ENCODE peak calls at places on chromosomes 3 and 15, in seven cellular contexts. E, I, D, R, A, U and Q are unnamed samples.
A peak's percentile ranks its signal among the peaks of the same experiment; 100 is the strongest.

GRCh38 chr15:51801391-51801835 is 28.0 kb upstream of the TMOD3 start:
- DNase-seq in E (no peak), I (peak; percentile 18), D (peak; percentile 57), R (peak; percentile 31), A (peak; percentile 15), U (peak; percentile 19), Q (no peak)

GRCh38 chr15:63880744-63881143 is 47.0 kb upstream of the HERC1 start:
- DNase-seq in E (no peak), I (peak; percentile 58), D (no peak), R (no peak), A (no peak), U (no peak), Q (peak; percentile 37)

GRCh38 chr3:126135398-126136076 is 44.8 kb downstream of the ALDH1L1 start:
- DNase-seq in E (peak; percentile 16), I (no peak), D (no peak), R (no peak), A (no peak), U (no peak), Q (peak; percentile 67)

GRCh38 chr3:101466465-101467309 is 46.3 kb downstream of the SENP7 start:
- DNase-seq in E (no peak), I (peak; percentile 7), D (no peak), R (no peak), A (no peak), U (no peak), Q (peak; percentile 61)

GRCh38 chr3:189664311-189664710 is 33.1 kb downstream of the TP63 start:
- DNase-seq in E (peak; percentile 27), I (peak; percentile 96), D (peak; percentile 97), R (peak; percentile 96), A (no peak), U (peak; percentile 95), Q (no peak)

GRCh38 chr15:74845208-74845568 is 2.2 kb upstream of the ULK3 start:
- DNase-seq in E (no peak), I (no peak), D (no peak), R (no peak), A (no peak), U (no peak), Q (peak; percentile 68)

GRCh38 chr15:64151727-64152506 is at the start of gene SNX22:
- DNase-seq in E (no peak), I (no peak), D (no peak), R (no peak), A (no peak), U (no peak), Q (peak; percentile 83)

GRCh38 chr3:17820704-17821103 is 78.3 kb upstream of the TBC1D5 start:
- DNase-seq in E (no peak), I (no peak), D (no peak), R (no peak), A (no peak), U (peak; percentile 26), Q (no peak)

GRCh38 chr15:48696627-48697312 is 51.3 kb upstream of the FBN1 start:
- DNase-seq in E (no peak), I (peak; percentile 58), D (peak; percentile 56), R (peak; percentile 60), A (no peak), U (no peak), Q (no peak)

GRCh38 chr15:79025802-79026201 is 64.8 kb downstream of the RASGRF1 start:
- DNase-seq in E (no peak), I (no peak), D (no peak), R (no peak), A (no peak), U (no peak), Q (no peak)

GRCh38 chr15:79023918-79024317 is 66.7 kb downstream of the RASGRF1 start:
- DNase-seq in E (no peak), I (no peak), D (no peak), R (no peak), A (no peak), U (no peak), Q (no peak)

GRCh38 chr15:79027532-79028410 is 62.8 kb downstream of the RASGRF1 start:
- DNase-seq in E (no peak), I (no peak), D (no peak), R (no peak), A (no peak), U (no peak), Q (peak; percentile 46)

GRCh38 chr15:79023546-79023890 is 67.1 kb downstream of the RASGRF1 start:
- DNase-seq in E (no peak), I (no peak), D (no peak), R (no peak), A (no peak), U (no peak), Q (peak; percentile 32)

DNA sequence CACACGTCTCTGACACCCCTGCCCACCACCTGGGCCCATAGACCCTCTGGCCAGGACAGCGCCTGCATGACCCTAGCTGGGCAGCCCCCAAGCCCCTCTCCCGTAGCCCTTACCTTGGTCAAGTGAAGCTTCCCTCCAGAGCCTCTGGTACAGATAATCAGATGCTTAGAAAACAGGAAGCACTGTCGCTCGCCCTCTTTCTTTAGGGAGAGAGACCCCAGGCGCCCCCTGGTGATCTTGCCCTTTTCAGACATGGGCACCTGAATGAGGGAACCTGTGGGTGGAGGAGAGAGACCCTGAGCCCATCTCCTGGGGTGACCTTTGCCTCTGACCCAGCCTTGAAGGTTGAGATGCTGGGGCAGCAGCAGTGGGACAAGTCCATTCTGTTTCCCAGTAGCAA is 65.4 kb downstream of the RASGRF1 start:
- DNase-seq in E (peak; percentile 32), I (no peak), D (no peak), R (no peak), A (peak; percentile 37), U (no peak), Q (peak; percentile 18)
- TF ChIP-seq CTCF in E (no peak), I (no peak), D (peak; percentile 11), R (no peak), A (no peak), U (no peak), Q (no peak)

GRCh38 chr3:169640467-169641148 is 22.9 kb downstream of the MECOM start:
- DNase-seq in E (no peak), I (no peak), D (no peak), R (no peak), A (no peak), U (no peak), Q (no peak)
- TF ChIP-seq CTCF in E (no peak), I (no peak), D (no peak), R (no peak), A (no peak), U (no peak), Q (no peak)

GRCh38 chr15:23035964-23036566 is 3.3 kb downstream of the TUBGCP5 start:
- DNase-seq in E (no peak), I (peak; percentile 46), D (peak; percentile 55), R (peak; percentile 69), A (peak; percentile 56), U (peak; percentile 53), Q (no peak)
- TF ChIP-seq CTCF in E (peak; percentile 59), I (peak; percentile 50), D (peak; percentile 87), R (peak; percentile 88), A (peak; percentile 66), U (peak; percentile 74), Q (peak; percentile 41)

DNA sequence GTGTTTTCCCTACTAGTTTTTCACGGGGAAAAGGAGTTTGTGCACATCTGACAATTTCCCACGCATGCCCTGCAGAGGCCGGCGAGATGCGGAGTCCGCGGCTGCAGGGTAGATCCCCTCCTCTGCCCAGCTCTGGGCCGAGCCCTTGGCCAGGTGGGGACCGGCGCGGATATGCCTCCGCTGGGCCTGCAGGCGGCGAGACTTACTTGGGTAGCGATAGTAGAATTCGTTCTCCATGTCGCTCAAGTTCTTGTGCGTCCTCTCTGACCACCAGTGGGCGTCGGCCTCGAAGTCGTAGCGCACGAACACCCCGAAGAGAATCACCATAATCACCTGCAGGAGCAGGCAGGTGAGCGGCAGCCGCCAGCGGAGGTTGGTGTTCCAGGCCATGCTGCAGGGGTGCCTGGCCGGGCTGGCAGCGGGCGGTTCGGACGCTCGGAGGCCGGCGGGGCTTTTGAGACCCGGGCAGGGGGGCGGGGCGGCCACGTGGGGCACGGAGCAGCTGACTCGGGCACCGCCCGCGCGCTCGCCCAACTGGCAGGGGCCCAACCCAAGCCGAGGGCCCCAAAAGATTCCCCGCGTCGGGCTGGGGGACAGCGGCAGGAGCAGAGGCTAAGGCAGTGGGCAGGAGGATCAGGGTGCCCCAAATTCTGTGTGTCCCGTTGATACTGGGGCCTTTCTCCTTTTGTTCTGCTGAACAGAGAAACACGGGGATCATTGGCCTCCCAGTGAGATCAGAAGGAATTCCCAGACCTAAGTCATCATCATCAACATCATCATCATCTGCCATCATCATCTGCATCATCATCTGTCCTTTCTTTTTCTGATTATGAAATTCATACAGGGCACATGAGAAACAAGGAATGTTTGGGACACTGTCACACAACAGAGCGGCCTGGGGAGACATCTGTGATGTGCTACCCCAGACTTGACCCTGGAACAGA is at the start of gene RHCG:
- DNase-seq in E (no peak), I (peak; percentile 24), D (peak; percentile 25), R (peak; percentile 51), A (peak; percentile 59), U (peak; percentile 9), Q (peak; percentile 71)
- TF ChIP-seq CTCF in E (no peak), I (peak; percentile 20), D (peak; percentile 37), R (peak; percentile 25), A (no peak), U (peak; percentile 19), Q (no peak)

GRCh38 chr3:107430214-107431047 is 53.2 kb downstream of the CCDC54 start:
- DNase-seq in E (peak; percentile 42), I (peak; percentile 19), D (peak; percentile 53), R (peak; percentile 51), A (peak; percentile 21), U (peak; percentile 55), Q (no peak)
- TF ChIP-seq CTCF in E (no peak), I (no peak), D (no peak), R (no peak), A (no peak), U (no peak), Q (no peak)

GRCh38 chr3:46935168-46935858 is 41.2 kb downstream of the CCDC12 start:
- DNase-seq in E (peak; percentile 94), I (peak; percentile 96), D (peak; percentile 96), R (peak; percentile 92), A (no peak), U (peak; percentile 97), Q (peak; percentile 92)
- TF ChIP-seq CTCF in E (peak; percentile 75), I (peak; percentile 93), D (peak; percentile 96), R (peak; percentile 87), A (no peak), U (peak; percentile 91), Q (peak; percentile 40)